ENCODE peak calls at places on chromosome 18, in five cellular contexts. J is foreskin fibroblast, B is OCI-LY7, U is nephron progenitor cell, Q is GM10248. C is an unnamed sample.

GRCh38 chr18:13614701-13615288 is 111.6 kb downstream of the FAM210A start:
- DNase-seq in B (peak; percentile 67), Q (no peak), J (no peak), U (no peak), C (peak; percentile 46)

GRCh38 chr18:59917422-59917821 is 17.6 kb downstream of the PMAIP1 start:
- DNase-seq in B (no peak), U (no peak), J (no peak), Q (no peak), C (no peak)

GRCh38 chr18:58373486-58373885 is 255.4 kb downstream of the ALPK2 start:
- DNase-seq in J (no peak), U (no peak), B (no peak), Q (no peak), C (no peak)

GRCh38 chr18:74436158-74436755 is 20.9 kb downstream of the DIPK1C start:
- DNase-seq in U (no peak), J (no peak), B (no peak), Q (no peak), C (no peak)

GRCh38 chr18:50340078-50340477 is 34.8 kb upstream of the SKA1 start:
- DNase-seq in B (no peak), Q (no peak), U (peak; percentile 7), J (no peak), C (no peak)

GRCh38 chr18:60739212-60739611 is 366.6 kb upstream of the MC4R start:
- DNase-seq in Q (no peak), B (no peak), J (no peak), U (no peak), C (no peak)

GRCh38 chr18:37341473-37342086 is 224.0 kb downstream of the CELF4 start:
- DNase-seq in B (no peak), J (no peak), U (no peak), Q (no peak), C (no peak)

GRCh38 chr18:3604626-3605408 is 154.8 kb downstream of the TGIF1 start:
- DNase-seq in B (peak; percentile 75), U (no peak), Q (peak; percentile 47), J (peak; percentile 91), C (no peak)

GRCh38 chr18:60421356-60422118 is 49.0 kb upstream of the MC4R start:
- DNase-seq in Q (no peak), J (no peak), B (no peak), U (no peak), C (no peak)

GRCh38 chr18:44579028-44579692 is 101.5 kb upstream of the SETBP1 start:
- DNase-seq in B (peak; percentile 25), J (no peak), Q (peak; percentile 40), U (no peak), C (no peak)

GRCh38 chr18:79246309-79247108 is 149.2 kb upstream of the NFATC1 start:
- DNase-seq in J (peak; percentile 51), Q (peak; percentile 85), U (peak; percentile 83), B (peak; percentile 75), C (peak; percentile 61)

GRCh38 chr18:59481436-59481835 is 122.4 kb upstream of the LMAN1 start:
- DNase-seq in J (no peak), U (no peak), Q (no peak), B (no peak), C (no peak)

GRCh38 chr18:6835345-6835744 is 105.8 kb downstream of the ARHGAP28 start:
- DNase-seq in J (no peak), U (no peak), B (no peak), Q (no peak), C (no peak)

GRCh38 chr18:74139414-74139813 is 8.2 kb downstream of the FBXO15 start:
- DNase-seq in U (no peak), J (no peak), Q (no peak), B (no peak), C (no peak)

GRCh38 chr18:77080283-77080682 is 52.3 kb downstream of the MBP start:
- DNase-seq in Q (no peak), B (peak; percentile 60), U (no peak), J (no peak), C (peak; percentile 60)

GRCh38 chr18:13463526-13463925 is 245.0 kb downstream of the LDLRAD4 start:
- DNase-seq in U (no peak), J (no peak), B (no peak), Q (no peak), C (no peak)

GRCh38 chr18:3054214-3054613 is 41.3 kb upstream of the LPIN2 start:
- DNase-seq in Q (no peak), J (no peak), B (no peak), U (no peak), C (no peak)

GRCh38 chr18:3742541-3742940 is 292.6 kb downstream of the TGIF1 start:
- DNase-seq in U (no peak), J (no peak), B (no peak), Q (no peak), C (no peak)

GRCh38 chr18:79515331-79515730 is 119.6 kb downstream of the NFATC1 start:
- DNase-seq in U (no peak), B (no peak), J (no peak), Q (no peak), C (no peak)

GRCh38 chr18:63336366-63337099 is 17.0 kb upstream of the BCL2 start:
- DNase-seq in B (no peak), U (no peak), Q (no peak), J (peak; percentile 90), C (no peak)

GRCh38 chr18:43195421-43195820 is 79.9 kb upstream of the RIT2 start:
- DNase-seq in B (no peak), J (no peak), Q (no peak), U (no peak), C (no peak)

GRCh38 chr18:59664329-59664728 is 32.9 kb downstream of the CCBE1 start:
- DNase-seq in U (no peak), B (no peak), J (no peak), Q (no peak), C (no peak)

GRCh38 chr18:37393221-37393828 is 172.3 kb downstream of the CELF4 start:
- DNase-seq in J (no peak), U (no peak), B (no peak), Q (no peak), C (no peak)

GRCh38 chr18:30746224-30746623 is 296.3 kb downstream of the DSC3 start:
- DNase-seq in J (no peak), Q (no peak), B (no peak), U (no peak), C (no peak)

GRCh38 chr18:5298156-5298852 is 2.8 kb upstream of the ZBTB14 start:
- DNase-seq in U (no peak), B (no peak), Q (no peak), J (no peak), C (no peak)

GRCh38 chr18:25614168-25614567 is 262.2 kb upstream of the ZNF521 start:
- DNase-seq in Q (no peak), U (no peak), B (no peak), J (no peak), C (no peak)

GRCh38 chr18:26322892-26323653 is 96.8 kb downstream of the TAF4B start:
- DNase-seq in B (no peak), J (peak; percentile 33), Q (no peak), U (no peak), C (no peak)

GRCh38 chr18:51637881-51638280 is 440.4 kb upstream of the MEX3C start:
- DNase-seq in B (no peak), U (no peak), Q (no peak), J (no peak), C (no peak)

GRCh38 chr18:61738488-61738887 is 154.3 kb downstream of the RNF152 start:
- DNase-seq in Q (no peak), J (peak; percentile 53), U (no peak), B (no peak), C (no peak)

GRCh38 chr18:79848579-79849327 is 51.0 kb downstream of the KCNG2 start:
- DNase-seq in Q (peak; percentile 7), J (no peak), U (no peak), B (no peak), C (no peak)

GRCh38 chr18:12295389-12296086 is 12.5 kb upstream of the TUBB6 start:
- DNase-seq in J (peak; percentile 65), Q (no peak), U (no peak), B (no peak), C (no peak)

GRCh38 chr18:78624646-78625279 is 354.9 kb upstream of the SALL3 start:
- DNase-seq in J (no peak), U (peak; percentile 39), B (no peak), Q (no peak), C (no peak)

GRCh38 chr18:9854801-9855676 is 30.7 kb upstream of the TXNDC2 start:
- DNase-seq in B (no peak), J (no peak), Q (no peak), U (no peak), C (no peak)

GRCh38 chr18:21181763-21182162 is 60.3 kb upstream of the GREB1L start:
- DNase-seq in B (no peak), U (no peak), J (no peak), Q (no peak), C (no peak)

DNA sequence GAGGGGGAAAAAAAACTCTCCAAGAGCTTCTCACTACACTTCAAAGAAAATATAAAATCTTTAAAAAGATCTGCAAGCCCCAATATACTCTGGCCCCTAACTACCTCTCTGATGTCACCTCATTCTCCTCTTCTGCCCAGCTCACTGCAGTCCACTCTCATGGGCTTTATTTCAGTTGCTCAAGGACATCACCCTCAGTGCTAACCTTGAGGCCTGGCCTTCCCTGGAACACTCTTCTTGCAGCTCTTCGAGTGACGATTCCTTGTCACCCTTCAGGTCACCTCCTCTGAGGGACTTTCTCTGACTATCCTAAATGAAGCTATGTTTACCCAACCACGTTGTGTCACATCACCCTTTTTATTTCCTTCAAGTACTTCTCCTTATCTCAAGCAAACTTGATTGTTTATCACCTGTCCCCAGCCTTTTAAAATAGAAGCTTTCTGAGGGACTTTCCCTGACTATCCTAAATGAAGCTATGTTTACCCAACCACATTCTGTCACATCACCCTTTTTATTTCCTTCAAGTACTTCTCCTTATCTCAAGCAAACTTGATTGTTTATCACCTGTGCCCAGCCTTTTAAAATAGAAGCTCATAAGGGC is 10.4 kb downstream of the RTTN start:
- DNase-seq in B (no peak), U (no peak), Q (no peak), J (no peak), C (no peak)
- TF ChIP-seq CTCF in B (no peak), U (no peak), Q (no peak), J (no peak), C (no peak)

GRCh38 chr18:35939166-35939565 is 33.3 kb upstream of the RMP24 start:
- DNase-seq in U (no peak), Q (no peak), J (no peak), B (peak; percentile 1), C (no peak)
- TF ChIP-seq CTCF in U (peak; percentile 29), Q (peak; percentile 22), J (no peak), B (peak; percentile 43), C (no peak)

DNA sequence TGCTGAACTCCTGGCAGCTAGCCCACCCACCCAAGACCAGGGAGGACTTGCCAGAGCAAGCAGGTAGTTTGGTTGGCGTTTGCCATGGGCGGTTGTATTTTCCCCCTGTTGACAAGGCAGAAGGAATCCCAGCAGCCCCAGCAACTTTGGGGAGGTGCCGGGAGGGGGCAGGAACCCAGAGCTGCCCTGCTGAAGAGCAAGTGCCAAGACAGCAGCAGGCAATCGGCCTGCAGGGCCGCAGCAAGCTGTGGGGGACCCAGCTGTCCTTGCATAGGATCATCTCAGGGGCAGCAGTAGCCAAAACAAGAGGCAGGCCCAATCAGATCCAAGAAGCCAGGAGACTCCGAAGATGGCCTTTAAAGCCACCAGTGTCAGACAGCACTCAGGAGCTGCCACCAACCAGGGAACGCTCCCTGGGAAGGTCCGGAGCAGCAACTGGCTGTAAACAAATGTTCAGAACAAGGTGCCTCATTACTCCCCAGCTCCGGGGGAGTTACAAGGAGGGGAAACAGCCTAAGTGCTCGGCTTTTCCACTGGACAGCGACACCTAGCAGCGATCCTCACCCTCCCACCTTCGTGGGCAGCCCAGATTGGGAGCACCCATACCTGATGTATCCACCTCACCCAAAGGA is 2.1 kb downstream of the ST8SIA5 start:
- DNase-seq in Q (peak; percentile 15), J (no peak), U (peak; percentile 38), B (no peak), C (no peak)
- TF ChIP-seq CTCF in Q (no peak), J (no peak), U (peak; percentile 20), B (no peak), C (no peak)

GRCh38 chr18:33184918-33185317 is 255.6 kb downstream of the CCDC178 start:
- DNase-seq in Q (no peak), U (no peak), J (no peak), B (no peak), C (no peak)
- TF ChIP-seq CTCF in Q (no peak), U (peak; percentile 27), J (no peak), B (peak; percentile 25), C (no peak)